ENCODE peak calls at places on chromosomes 3 and 15, in five cellular contexts. S is NB4, I is activated gamma-delta T cell treated with Interleukin-2 at 50 U/mL for 16 hours, Q is type B pancreatic cell, D is activated T-cell treated with anti-CD3 and anti-CD28 coated beads for 1 hour. B is an unnamed sample.
A peak's percentile ranks its signal among the peaks of the same experiment; 100 is the strongest.

GRCh38 chr15:67967871-67968423 is 86.2 kb upstream of the PIAS1 start:
- DNase-seq in S (peak; percentile 34), I (peak; percentile 7), Q (peak; percentile 84), D (no peak), B (no peak)

GRCh38 chr15:65631503-65631902 is 9.8 kb downstream of the SLC24A1 start:
- DNase-seq in S (no peak), I (no peak), Q (no peak), D (no peak), B (no peak)

GRCh38 chr15:25242957-25243799 is 195.6 kb downstream of the UBE3A start:
- DNase-seq in S (no peak), I (no peak), Q (peak; percentile 53), D (no peak), B (no peak)

GRCh38 chr3:70754314-70754713 is 441.9 kb upstream of the MDFIC2 start:
- DNase-seq in S (peak; percentile 1), I (no peak), Q (no peak), D (no peak), B (no peak)

GRCh38 chr3:194129581-194130133 is 6.3 kb upstream of the HES1 start:
- DNase-seq in S (peak; percentile 38), I (no peak), Q (no peak), D (no peak), B (no peak)

GRCh38 chr3:151159806-151160205 is 43.2 kb downstream of the GPR171 start:
- DNase-seq in S (no peak), I (no peak), Q (no peak), D (no peak), B (no peak)

GRCh38 chr3:116087431-116087830 is 357.9 kb downstream of the LSAMP start:
- DNase-seq in S (no peak), I (no peak), Q (no peak), D (no peak), B (no peak)

GRCh38 chr15:29270169-29270955 is 740 bp upstream of the NSMCE3 start:
- DNase-seq in S (peak; percentile 48), I (no peak), Q (no peak), D (no peak), B (peak; percentile 72)

B was measured in immature natural killer cell.